ENCODE peak calls at places on chromosomes 11 and 22, in seven cellular contexts. One of them, this sample, is unnamed.

GRCh38 chr11:102154806-102155205 is 44.6 kb downstream of the YAP1 start:
- DNase-seq in thyroid gland: no peak
- DNase-seq in stomach: no peak
- DNase-seq in left cardiac atrium: no peak
- DNase-seq in Kasumi-1: no peak
- DNase-seq in fibroblast of the aortic adventitia: no peak
- DNase-seq in HT1080: no peak
- DNase-seq in this sample: peak; percentile 63

GRCh38 chr22:45781459-45781858 is 109.8 kb downstream of the ATXN10 start:
- DNase-seq in Kasumi-1: no peak
- DNase-seq in thyroid gland: no peak
- DNase-seq in fibroblast of the aortic adventitia: no peak
- DNase-seq in stomach: no peak
- DNase-seq in left cardiac atrium: no peak
- DNase-seq in HT1080: no peak
- DNase-seq in this sample: no peak

GRCh38 chr11:80388133-80388532 is 947.3 kb upstream of the TENM4 start:
- DNase-seq in left cardiac atrium: no peak
- DNase-seq in Kasumi-1: no peak
- DNase-seq in stomach: no peak
- DNase-seq in thyroid gland: no peak
- DNase-seq in HT1080: peak; percentile 23
- DNase-seq in fibroblast of the aortic adventitia: no peak
- DNase-seq in this sample: peak; percentile 8

GRCh38 chr11:65444314-65445051 is 21.9 kb downstream of the NEAT1 start:
- DNase-seq in fibroblast of the aortic adventitia: no peak
- DNase-seq in HT1080: no peak
- DNase-seq in stomach: no peak
- DNase-seq in left cardiac atrium: no peak
- DNase-seq in thyroid gland: no peak
- DNase-seq in Kasumi-1: no peak
- DNase-seq in this sample: peak; percentile 48

GRCh38 chr11:10886652-10887250 is 28.9 kb upstream of the ZBED5 start:
- DNase-seq in Kasumi-1: no peak
- DNase-seq in fibroblast of the aortic adventitia: no peak
- DNase-seq in HT1080: no peak
- DNase-seq in stomach: no peak
- DNase-seq in left cardiac atrium: no peak
- DNase-seq in thyroid gland: no peak
- DNase-seq in this sample: no peak

GRCh38 chr22:29306175-29306829 is at the start of gene GAS2L1:
- DNase-seq in stomach: peak; percentile 81
- DNase-seq in thyroid gland: peak; percentile 78
- DNase-seq in fibroblast of the aortic adventitia: peak; percentile 76
- DNase-seq in Kasumi-1: peak; percentile 76
- DNase-seq in HT1080: peak; percentile 82
- DNase-seq in left cardiac atrium: peak; percentile 91
- DNase-seq in this sample: peak; percentile 76

GRCh38 chr11:83238111-83238510 is 44.6 kb downstream of the ANKRD42 start:
- DNase-seq in thyroid gland: no peak
- DNase-seq in fibroblast of the aortic adventitia: peak; percentile 16
- DNase-seq in HT1080: no peak
- DNase-seq in Kasumi-1: no peak
- DNase-seq in left cardiac atrium: no peak
- DNase-seq in stomach: no peak
- DNase-seq in this sample: no peak

GRCh38 chr11:63869171-63869591 is 30.3 kb downstream of the MARK2 start:
- DNase-seq in fibroblast of the aortic adventitia: no peak
- DNase-seq in HT1080: no peak
- DNase-seq in left cardiac atrium: no peak
- DNase-seq in thyroid gland: peak; percentile 60
- DNase-seq in stomach: no peak
- DNase-seq in Kasumi-1: no peak
- DNase-seq in this sample: no peak

GRCh38 chr22:28141614-28142013 is 222.6 kb upstream of the PITPNB start:
- DNase-seq in fibroblast of the aortic adventitia: peak; percentile 80
- DNase-seq in HT1080: peak; percentile 23
- DNase-seq in left cardiac atrium: no peak
- DNase-seq in thyroid gland: no peak
- DNase-seq in Kasumi-1: no peak
- DNase-seq in stomach: no peak
- DNase-seq in this sample: peak; percentile 89

GRCh38 chr11:118928108-118928869 is 2.6 kb upstream of the BCL9L start:
- DNase-seq in fibroblast of the aortic adventitia: peak; percentile 96
- DNase-seq in HT1080: peak; percentile 91
- DNase-seq in stomach: peak; percentile 94
- DNase-seq in left cardiac atrium: peak; percentile 90
- DNase-seq in Kasumi-1: peak; percentile 92
- DNase-seq in thyroid gland: peak; percentile 95
- DNase-seq in this sample: peak; percentile 88

GRCh38 chr11:61766353-61766841 is 14.0 kb downstream of the MYRF start:
- DNase-seq in HT1080: peak; percentile 38
- DNase-seq in thyroid gland: no peak
- DNase-seq in Kasumi-1: no peak
- DNase-seq in left cardiac atrium: no peak
- DNase-seq in stomach: peak; percentile 87
- DNase-seq in fibroblast of the aortic adventitia: no peak
- DNase-seq in this sample: peak; percentile 97

GRCh38 chr22:44576311-44577260 is 78.6 kb upstream of the RTL6 start:
- DNase-seq in Kasumi-1: no peak
- DNase-seq in fibroblast of the aortic adventitia: no peak
- DNase-seq in stomach: no peak
- DNase-seq in left cardiac atrium: no peak
- DNase-seq in thyroid gland: no peak
- DNase-seq in HT1080: no peak
- DNase-seq in this sample: no peak

GRCh38 chr11:10885703-10886363 is 28.0 kb upstream of the ZBED5 start:
- DNase-seq in HT1080: peak; percentile 18
- DNase-seq in stomach: no peak
- DNase-seq in thyroid gland: no peak
- DNase-seq in fibroblast of the aortic adventitia: peak; percentile 93
- DNase-seq in Kasumi-1: no peak
- DNase-seq in left cardiac atrium: no peak
- DNase-seq in this sample: peak; percentile 82

GRCh38 chr11:62612366-62613274 is at the start of the genes EML3 and ROM1:
- DNase-seq in fibroblast of the aortic adventitia: peak; percentile 87
- DNase-seq in stomach: peak; percentile 86
- DNase-seq in Kasumi-1: peak; percentile 71
- DNase-seq in thyroid gland: peak; percentile 91
- DNase-seq in HT1080: peak; percentile 77
- DNase-seq in left cardiac atrium: peak; percentile 95
- DNase-seq in this sample: peak; percentile 81

GRCh38 chr11:110524227-110524626 is 94.5 kb downstream of the FDX1 start:
- DNase-seq in Kasumi-1: no peak
- DNase-seq in stomach: no peak
- DNase-seq in thyroid gland: no peak
- DNase-seq in left cardiac atrium: no peak
- DNase-seq in fibroblast of the aortic adventitia: peak; percentile 35
- DNase-seq in HT1080: peak; percentile 42
- DNase-seq in this sample: peak; percentile 98

GRCh38 chr11:36211735-36212430 is 77.3 kb downstream of the COMMD9 start:
- DNase-seq in stomach: no peak
- DNase-seq in Kasumi-1: no peak
- DNase-seq in thyroid gland: no peak
- DNase-seq in fibroblast of the aortic adventitia: no peak
- DNase-seq in HT1080: no peak
- DNase-seq in left cardiac atrium: no peak
- DNase-seq in this sample: no peak

GRCh38 chr11:128472128-128473110 is 114.9 kb downstream of the ETS1 start:
- DNase-seq in Kasumi-1: no peak
- DNase-seq in thyroid gland: no peak
- DNase-seq in fibroblast of the aortic adventitia: peak; percentile 52
- DNase-seq in HT1080: peak; percentile 48
- DNase-seq in left cardiac atrium: no peak
- DNase-seq in stomach: no peak
- DNase-seq in this sample: peak; percentile 64

GRCh38 chr11:18367431-18367830 is 26.9 kb upstream of the LDHA start:
- DNase-seq in stomach: no peak
- DNase-seq in fibroblast of the aortic adventitia: no peak
- DNase-seq in thyroid gland: no peak
- DNase-seq in Kasumi-1: no peak
- DNase-seq in left cardiac atrium: no peak
- DNase-seq in HT1080: peak; percentile 61
- DNase-seq in this sample: peak; percentile 73

GRCh38 chr22:25827415-25827814 is 85.4 kb downstream of the MYO18B start:
- DNase-seq in stomach: no peak
- DNase-seq in Kasumi-1: no peak
- DNase-seq in thyroid gland: no peak
- DNase-seq in left cardiac atrium: no peak
- DNase-seq in HT1080: no peak
- DNase-seq in fibroblast of the aortic adventitia: no peak
- DNase-seq in this sample: no peak

GRCh38 chr11:27719575-27719925 is 19.3 kb upstream of the BDNF start:
- DNase-seq in fibroblast of the aortic adventitia: no peak
- DNase-seq in stomach: no peak
- DNase-seq in thyroid gland: no peak
- DNase-seq in left cardiac atrium: no peak
- DNase-seq in HT1080: no peak
- DNase-seq in Kasumi-1: no peak
- DNase-seq in this sample: no peak

GRCh38 chr11:96086111-96086510 is 162.2 kb upstream of the MTMR2 start:
- DNase-seq in HT1080: no peak
- DNase-seq in thyroid gland: no peak
- DNase-seq in Kasumi-1: no peak
- DNase-seq in stomach: no peak
- DNase-seq in fibroblast of the aortic adventitia: no peak
- DNase-seq in left cardiac atrium: no peak
- DNase-seq in this sample: no peak